ENCODE peak calls at places on chromosome 11, in nine cellular contexts. J is bronchial epithelial cell, V is PC-3, B is OCI-LY7, H is cardiac muscle cell, K is mammary epithelial cell, R is fibroblast of lung, Q is ovary, P is upper lobe of right lung. W is an unnamed sample.

GRCh38 chr11:2790581-2790925 is 90.8 kb upstream of the KCNQ1OT1 start:
- DNase-seq in V (no peak), P (peak; percentile 50), K (no peak), H (no peak), Q (peak; percentile 15), J (no peak), R (no peak), B (no peak), W (no peak)

GRCh38 chr11:112834277-112834755 is 126.9 kb upstream of the NCAM1 start:
- DNase-seq in Q (no peak), V (no peak), K (no peak), R (no peak), H (peak; percentile 66), P (peak; percentile 70), J (no peak), B (no peak), W (peak; percentile 11)

GRCh38 chr11:113796663-113797259 is 17.2 kb downstream of the CLDN25 start:
- DNase-seq in R (peak; percentile 42), Q (no peak), P (no peak), H (peak; percentile 80), K (peak; percentile 40), J (peak; percentile 44), B (peak; percentile 37), V (peak; percentile 74), W (peak; percentile 53)

GRCh38 chr11:8293171-8293570 is 29.5 kb upstream of the LMO1 start:
- DNase-seq in H (no peak), P (no peak), Q (no peak), V (no peak), J (no peak), B (no peak), K (no peak), R (no peak), W (no peak)

GRCh38 chr11:126403658-126404057 is 48.2 kb downstream of the ST3GAL4 start:
- DNase-seq in K (no peak), H (no peak), Q (no peak), R (no peak), V (no peak), P (peak; percentile 48), B (no peak), J (no peak), W (no peak)

GRCh38 chr11:76798202-76798581 is 15.0 kb downstream of the TSKU start:
- DNase-seq in H (no peak), R (no peak), Q (no peak), P (no peak), J (no peak), V (no peak), B (no peak), K (no peak), W (no peak)

GRCh38 chr11:118921929-118922744 is 3.6 kb downstream of the BCL9L start:
- DNase-seq in V (peak; percentile 88), P (peak; percentile 91), J (peak; percentile 61), Q (peak; percentile 86), R (peak; percentile 87), H (peak; percentile 85), B (no peak), K (peak; percentile 66), W (peak; percentile 87)

GRCh38 chr11:33479216-33479615 is 221.4 kb downstream of the C11orf91 start:
- DNase-seq in K (no peak), V (no peak), J (no peak), P (no peak), B (no peak), R (no peak), Q (no peak), H (no peak), W (no peak)

GRCh38 chr11:60887531-60887930 is 18.9 kb downstream of the PRPF19 start:
- DNase-seq in P (no peak), Q (no peak), B (peak; percentile 57), H (peak; percentile 55), V (peak; percentile 79), J (peak; percentile 45), R (peak; percentile 58), K (peak; percentile 29), W (peak; percentile 57)

GRCh38 chr11:21814169-21814568 is 378.7 kb upstream of the ANO5 start:
- DNase-seq in H (no peak), B (no peak), K (no peak), Q (no peak), R (no peak), V (no peak), J (peak; percentile 38), P (no peak), W (peak; percentile 1)

GRCh38 chr11:804599-804964 is 449 bp downstream of the PIDD1 start:
- DNase-seq in J (no peak), B (no peak), P (no peak), H (no peak), K (no peak), Q (no peak), V (no peak), R (no peak), W (no peak)

GRCh38 chr11:9838229-9838628 is 174.4 kb downstream of the SWAP70 start:
- DNase-seq in K (no peak), R (peak; percentile 49), V (peak; percentile 35), J (no peak), B (no peak), H (no peak), Q (no peak), P (no peak), W (peak; percentile 50)

GRCh38 chr11:134652586-134653255 is 240.7 kb upstream of the B3GAT1 start:
- DNase-seq in V (no peak), P (no peak), K (no peak), J (no peak), B (no peak), H (peak; percentile 23), R (no peak), Q (no peak), W (no peak)

GRCh38 chr11:57302489-57302888 is 22.3 kb downstream of the TNKS1BP1 start:
- DNase-seq in B (no peak), Q (no peak), R (no peak), H (no peak), J (no peak), P (no peak), K (no peak), V (no peak), W (no peak)

GRCh38 chr11:64529559-64530520 is 61.2 kb upstream of the SLC22A12 start:
- DNase-seq in B (no peak), J (no peak), R (no peak), K (no peak), Q (no peak), P (no peak), H (no peak), V (no peak), W (no peak)

GRCh38 chr11:73912045-73912444 is 35.2 kb downstream of the PAAF1 start:
- DNase-seq in J (no peak), K (no peak), H (no peak), Q (no peak), V (no peak), P (no peak), R (no peak), B (no peak), W (no peak)

GRCh38 chr11:73902303-73902702 is 25.5 kb downstream of the PAAF1 start:
- DNase-seq in R (no peak), B (no peak), K (no peak), H (no peak), J (no peak), Q (no peak), P (no peak), V (no peak), W (no peak)

GRCh38 chr11:73907191-73907590 is 30.4 kb downstream of the PAAF1 start:
- DNase-seq in H (no peak), Q (no peak), V (peak; percentile 88), P (no peak), J (peak; percentile 73), R (no peak), K (peak; percentile 67), B (no peak), W (peak; percentile 28)
- TF ChIP-seq CTCF in H (peak; percentile 4), Q (no peak), V (peak; percentile 74), P (no peak), J (peak; percentile 35), R (peak; percentile 5), K (peak; percentile 32), B (no peak), W (peak; percentile 18)

DNA sequence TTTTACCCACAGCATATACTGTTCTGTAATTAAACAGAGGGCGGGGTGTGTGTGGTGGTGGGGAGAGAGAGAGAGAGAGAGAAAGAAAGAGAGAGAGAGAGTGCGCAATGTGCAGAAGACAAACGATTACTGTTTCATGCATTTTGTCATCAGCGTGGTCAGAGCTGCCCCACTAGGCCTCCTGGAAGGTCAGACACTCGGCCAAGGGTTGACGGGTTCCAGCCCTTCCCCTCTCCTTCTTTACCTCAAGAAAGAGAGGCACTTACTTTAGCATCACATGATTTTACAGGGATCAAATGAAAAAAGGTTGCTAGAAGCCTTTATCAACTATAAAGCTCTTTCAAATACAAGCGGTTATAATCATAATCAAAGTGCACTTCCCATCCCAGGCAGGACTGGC is 269.2 kb upstream of the SORL1-AS1 start:
- DNase-seq in B (no peak), J (no peak), Q (no peak), P (no peak), K (no peak), H (no peak), V (no peak), R (no peak), W (no peak)
- H3K4me3 ChIP-seq in B (no peak overlapping the region), J (no peak overlapping the region), Q (no peak overlapping the region), P (peak overlapping the region; percentile 38), K (no peak overlapping the region), H (no peak overlapping the region), V (no peak overlapping the region), R (no peak overlapping the region), W (no peak overlapping the region)

DNA sequence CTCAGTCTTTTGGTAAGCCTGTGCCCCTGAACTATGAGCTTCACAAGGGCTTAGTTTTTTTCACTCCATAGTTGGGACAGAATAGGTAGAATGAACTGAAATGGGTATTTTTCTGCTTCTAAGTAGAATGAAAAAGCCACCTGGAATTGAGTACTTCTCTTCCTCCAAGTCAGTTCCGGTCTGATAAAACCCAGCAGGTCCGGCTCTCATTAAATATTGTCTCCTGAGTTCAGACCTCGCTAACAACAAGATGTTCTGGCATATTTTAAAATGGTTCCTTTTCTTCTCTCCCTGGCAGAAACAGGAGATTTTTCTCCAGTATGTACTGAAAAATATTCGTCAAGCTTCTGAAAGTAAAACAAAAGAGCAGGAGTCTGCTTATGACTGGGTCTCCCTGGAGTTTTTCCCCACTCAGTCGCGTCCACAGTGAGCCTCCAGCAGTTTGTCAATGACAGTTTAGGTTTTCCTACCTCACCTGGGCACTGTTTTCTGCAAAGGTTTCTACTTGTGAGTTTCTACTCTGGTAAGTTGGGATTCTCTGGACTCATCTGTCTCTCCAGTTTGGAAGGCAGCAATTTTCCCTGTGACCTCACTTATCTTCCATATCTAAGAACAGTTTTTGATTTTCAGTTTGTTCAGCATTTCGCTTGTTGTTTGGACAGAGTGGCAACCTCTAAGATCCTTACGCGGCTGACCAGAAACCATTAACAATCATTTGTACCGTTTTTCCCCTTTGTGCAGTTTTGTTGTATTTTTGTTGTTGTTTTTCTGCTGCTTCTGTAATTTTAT is 868.0 kb downstream of the METTL15 start:
- DNase-seq in P (no peak), Q (no peak), V (no peak), H (no peak), K (no peak), J (no peak), B (no peak), R (no peak), W (peak; percentile 12)
- TF ChIP-seq CTCF in P (no peak), Q (no peak), V (no peak), H (no peak), K (no peak), J (no peak), B (no peak), R (no peak), W (no peak)

DNA sequence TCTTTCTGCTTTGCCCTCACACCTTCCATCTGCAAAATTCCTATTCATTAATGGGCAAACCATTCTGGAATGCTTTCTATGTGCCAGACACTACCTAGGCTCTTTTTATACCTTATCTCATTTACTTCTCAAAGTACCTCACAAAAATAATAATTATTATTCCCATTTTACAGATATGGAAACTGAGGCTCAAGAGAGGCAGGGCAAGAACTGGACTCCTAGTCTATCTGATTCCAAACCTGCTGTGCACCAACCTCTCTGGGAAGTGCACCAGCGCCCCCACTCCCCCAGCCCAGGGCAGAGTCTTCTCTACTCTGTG is 826 bp upstream of the DGAT2 start:
- DNase-seq in P (no peak), B (no peak), V (no peak), Q (no peak), R (no peak), H (no peak), K (no peak), J (no peak), W (no peak)
- H3K4me3 ChIP-seq in P (peak overlapping the region; percentile 55), B (no peak overlapping the region), V (peak overlapping the region; percentile 82), Q (no peak overlapping the region), R (no peak overlapping the region), H (no peak overlapping the region), K (no peak overlapping the region), J (no peak overlapping the region), W (no peak overlapping the region)

W was measured in fibroblast of the aortic adventitia.